ENCODE peak calls at places on chromosomes 13 and 19, in nine cellular contexts. O, K, D, I, J, H, X, F and Y are unnamed samples.

GRCh38 chr19:10305139-10305806 is 4.3 kb downstream of the ZGLP1 start:
- DNase-seq in K (peak; percentile 42), H (peak; percentile 66), J (peak; percentile 85), F (peak; percentile 47), I (no peak), X (no peak), D (no peak), O (no peak), Y (no peak)

GRCh38 chr13:94419304-94419943 is 60.1 kb downstream of the DCT start:
- DNase-seq in K (no peak), J (peak; percentile 75), X (peak; percentile 13), D (no peak), H (no peak), F (peak; percentile 82), O (no peak), I (peak; percentile 40), Y (no peak)

GRCh38 chr13:35393886-35394285 is 82.6 kb downstream of the MAB21L1 start:
- DNase-seq in O (no peak), K (peak; percentile 59), J (no peak), I (no peak), F (no peak), D (no peak), X (no peak), H (no peak), Y (no peak)

GRCh38 chr13:23558675-23559536 is 11.3 kb upstream of the TNFRSF19 start:
- DNase-seq in H (no peak), F (peak; percentile 98), K (peak; percentile 45), D (no peak), O (no peak), X (peak; percentile 44), I (peak; percentile 83), J (peak; percentile 87), Y (no peak)

GRCh38 chr13:50712469-50712868 is 131.0 kb downstream of the DLEU7 start:
- DNase-seq in O (no peak), I (no peak), J (no peak), K (no peak), X (no peak), H (no peak), D (no peak), F (no peak), Y (no peak)

GRCh38 chr19:38005224-38005614 is 98.2 kb downstream of the SIPA1L3 start:
- DNase-seq in J (no peak), O (peak; percentile 24), I (no peak), X (no peak), F (no peak), K (no peak), H (no peak), D (no peak), Y (no peak)

GRCh38 chr19:927044-927706 is 1.3 kb downstream of the ARID3A start:
- DNase-seq in I (peak; percentile 63), O (peak; percentile 78), J (peak; percentile 60), F (peak; percentile 71), H (no peak), X (no peak), K (no peak), D (no peak), Y (no peak)

GRCh38 chr13:42574435-42575311 is 721 bp downstream of the TNFSF11 start:
- DNase-seq in F (peak; percentile 3), X (no peak), H (no peak), D (no peak), J (no peak), I (no peak), O (peak; percentile 18), K (no peak), Y (no peak)

GRCh38 chr19:15381429-15381828 is 1.8 kb upstream of the AKAP8 start:
- DNase-seq in J (no peak), H (no peak), O (no peak), F (no peak), D (no peak), K (no peak), I (no peak), X (no peak), Y (no peak)

GRCh38 chr13:26308250-26308649 is 54.3 kb downstream of the CDK8 start:
- DNase-seq in H (no peak), F (no peak), X (no peak), O (no peak), D (no peak), K (no peak), J (no peak), I (no peak), Y (no peak)

GRCh38 chr19:30459859-30460258 is 87.7 kb downstream of the ZNF536 start:
- DNase-seq in I (no peak), X (no peak), K (no peak), D (no peak), O (no peak), J (no peak), F (no peak), H (no peak), Y (no peak)

GRCh38 chr13:39353988-39354387 is 249.0 kb downstream of the LHFPL6 start:
- DNase-seq in X (no peak), D (no peak), O (no peak), F (peak; percentile 73), K (no peak), I (no peak), J (peak; percentile 10), H (no peak), Y (no peak)

GRCh38 chr19:18274303-18274775 is at the start of gene IQCN:
- DNase-seq in D (no peak), X (no peak), K (peak; percentile 33), J (peak; percentile 40), H (no peak), I (peak; percentile 81), F (peak; percentile 28), O (no peak), Y (no peak)

GRCh38 chr13:111225810-111226546 is 94.5 kb upstream of the TEX29 start:
- DNase-seq in K (no peak), I (no peak), J (no peak), O (no peak), H (no peak), D (no peak), F (no peak), X (no peak), Y (no peak)

GRCh38 chr19:18715416-18715815 is 31.9 kb downstream of the CRTC1 start:
- DNase-seq in H (no peak), F (no peak), J (no peak), D (no peak), X (no peak), I (no peak), O (no peak), K (no peak), Y (no peak)

GRCh38 chr13:100214886-100215285 is 126.0 kb downstream of the PCCA start:
- DNase-seq in I (peak; percentile 69), X (peak; percentile 49), K (no peak), J (peak; percentile 94), O (no peak), D (no peak), F (peak; percentile 78), H (no peak), Y (no peak)

GRCh38 chr19:55099557-55100506 is 17.6 kb downstream of the PPP1R12C start:
- DNase-seq in J (peak; percentile 30), X (no peak), H (no peak), O (peak; percentile 46), I (no peak), F (no peak), K (no peak), D (no peak), Y (no peak)